ENCODE peak calls at places on chromosomes 4 and X, in six cellular contexts. W is right atrium auricular region, P is tibial artery, O is fibroblast of lung, M is cardiac muscle cell, E is sigmoid colon. R is an unnamed sample.

GRCh38 chrX:71532078-71532752 is 689 bp upstream of the OGT start:
- DNase-seq in E (no peak), P (no peak), W (no peak), O (peak), M (no peak), R (no peak)

GRCh38 chrX:39261446-39262147 is 460.3 kb downstream of the MID1IP1 start:
- DNase-seq in M (peak), O (peak), W (no peak), P (no peak), E (no peak), R (no peak)

GRCh38 chrX:42519666-42520231 is 258.2 kb downstream of the PPP1R2C start:
- DNase-seq in E (no peak), O (peak), M (no peak), P (no peak), W (no peak), R (no peak)

GRCh38 chrX:71618303-71618721 is at the start of gene CXCR3:
- DNase-seq in E (no peak), P (no peak), M (no peak), O (peak), W (no peak), R (peak)

GRCh38 chr4:88159137-88159725 is 792 bp upstream of the ABCG2 start:
- DNase-seq in O (peak), P (no peak), W (no peak), M (no peak), E (no peak), R (peak)

GRCh38 chrX:1418901-1419544 is 27.1 kb upstream of the SLC25A6 start:
- DNase-seq in M (no peak), P (no peak), E (peak), O (no peak), W (no peak), R (peak)

GRCh38 chr4:120630432-120630831 is 292.1 kb downstream of the PRDM5 start:
- DNase-seq in E (no peak), O (peak), P (no peak), W (no peak), M (peak), R (no peak)

GRCh38 chrX:21715825-21716224 is 42.1 kb downstream of the SMPX start:
- DNase-seq in P (no peak), O (no peak), E (no peak), W (no peak), M (no peak), R (no peak)

GRCh38 chrX:16023790-16024734 is 99.3 kb upstream of the GRPR start:
- DNase-seq in O (peak), P (no peak), E (no peak), M (no peak), W (no peak), R (no peak)

GRCh38 chr4:141851246-141851891 is 215.0 kb downstream of the IL15 start:
- DNase-seq in P (no peak), O (peak), W (no peak), M (no peak), E (no peak), R (no peak)

GRCh38 chrX:120672389-120672788 is 42.5 kb upstream of the C1GALT1C1 start:
- DNase-seq in O (peak), E (peak), M (no peak), P (peak), W (peak), R (no peak)

GRCh38 chrX:123425904-123426303 is 241.8 kb downstream of the GRIA3 start:
- DNase-seq in P (peak), O (peak), W (no peak), M (no peak), E (no peak), R (no peak)

GRCh38 chr4:8081621-8082516 is 76.7 kb downstream of the ABLIM2 start:
- DNase-seq in W (no peak), E (no peak), O (no peak), M (no peak), P (no peak), R (peak)

GRCh38 chr4:566508-567295 is 9.4 kb downstream of the TMEM271 start:
- DNase-seq in M (no peak), O (no peak), P (no peak), E (no peak), W (no peak), R (no peak)

GRCh38 chr4:142959156-142959555 is 113.1 kb upstream of the INPP4B start:
- DNase-seq in W (no peak), M (no peak), O (peak), P (no peak), E (no peak), R (no peak)

GRCh38 chrX:17078031-17078730 is 131.7 kb downstream of the REPS2 start:
- DNase-seq in E (no peak), P (no peak), M (no peak), O (peak), W (no peak), R (no peak)

GRCh38 chrX:118976599-118977340 is 2.4 kb downstream of the LONRF3 start:
- DNase-seq in O (no peak), M (no peak), E (peak), W (no peak), P (peak), R (peak)

GRCh38 chr4:154088741-154089140 is 299.9 kb upstream of the SFRP2 start:
- DNase-seq in M (no peak), P (no peak), E (no peak), O (no peak), W (no peak), R (no peak)

GRCh38 chrX:19990225-19990518 is 689 bp downstream of the BCLAF3 start:
- DNase-seq in E (no peak), O (no peak), P (no peak), W (no peak), M (no peak), R (no peak)

GRCh38 chrX:13432776-13433605 is 113.1 kb upstream of the ATXN3L start:
- DNase-seq in O (peak), M (no peak), E (no peak), P (no peak), W (no peak), R (no peak)

GRCh38 chrX:80808160-80808735 is 1.4 kb downstream of the BRWD3 start:
- DNase-seq in W (peak), M (peak), E (peak), O (peak), P (peak), R (peak)

GRCh38 chrX:22392176-22392814 is 119.6 kb downstream of the CBLL2 start:
- DNase-seq in M (no peak), O (peak), P (no peak), W (no peak), E (no peak), R (no peak)

GRCh38 chr4:170400346-170400745 is 310.6 kb upstream of the AADAT start:
- DNase-seq in E (no peak), W (no peak), O (no peak), P (no peak), M (no peak), R (no peak)

GRCh38 chrX:40845331-40845911 is 110.1 kb upstream of the MED14 start:
- DNase-seq in E (no peak), M (peak), W (no peak), O (peak), P (no peak), R (no peak)

GRCh38 chrX:119784747-119785446 is 6.5 kb downstream of the RPL39 start:
- DNase-seq in P (no peak), E (no peak), O (peak), W (no peak), M (no peak), R (no peak)

GRCh38 chr4:33297091-33297490 is 2576.9 kb downstream of the PCDH7 start:
- DNase-seq in E (no peak), M (no peak), O (no peak), W (no peak), P (no peak), R (no peak)

GRCh38 chr4:85051526-85051925 is 85.0 kb upstream of the WDFY3 start:
- DNase-seq in O (no peak), M (no peak), P (no peak), W (no peak), E (no peak), R (no peak)

GRCh38 chr4:47551682-47552081 is 66.6 kb downstream of the ATP10D start:
- DNase-seq in P (no peak), O (peak), M (no peak), W (no peak), E (no peak), R (no peak)

GRCh38 chr4:16239086-16239485 is 12.8 kb upstream of the TAPT1 start:
- DNase-seq in O (no peak), P (no peak), W (no peak), E (no peak), M (no peak), R (no peak)

GRCh38 chrX:77160301-77160700 is 286.9 kb upstream of the FGF16 start:
- DNase-seq in E (no peak), W (no peak), M (no peak), O (no peak), P (no peak), R (no peak)

GRCh38 chr4:80307183-80307735 is 28.3 kb upstream of the CFAP299 start:
- DNase-seq in M (peak), P (no peak), O (peak), W (no peak), E (no peak), R (no peak)

GRCh38 chrX:109848451-109849050 is 115.5 kb upstream of the ACSL4 start:
- DNase-seq in E (no peak), P (no peak), O (no peak), M (no peak), W (no peak), R (no peak)

GRCh38 chr4:174460684-174461083 is 61.6 kb downstream of the HPGD start:
- DNase-seq in P (no peak), M (no peak), O (peak), E (no peak), W (no peak), R (no peak)

GRCh38 chr4:118322831-118323502 is 29.8 kb downstream of the PRSS12 start:
- DNase-seq in P (no peak), E (no peak), O (no peak), M (no peak), W (no peak), R (no peak)
- H3K27ac ChIP-seq in P (no peak), E (no peak), O (no peak), M (no peak), W (no peak), R (no peak)

GRCh38 chr4:3136454-3136853 is 62.0 kb downstream of the HTT start:
- DNase-seq in W (no peak), P (no peak), M (no peak), O (no peak), E (no peak), R (no peak)
- TF ChIP-seq CTCF in W (peak), P (peak), M (peak), O (peak), E (no peak), R (peak)

DNA sequence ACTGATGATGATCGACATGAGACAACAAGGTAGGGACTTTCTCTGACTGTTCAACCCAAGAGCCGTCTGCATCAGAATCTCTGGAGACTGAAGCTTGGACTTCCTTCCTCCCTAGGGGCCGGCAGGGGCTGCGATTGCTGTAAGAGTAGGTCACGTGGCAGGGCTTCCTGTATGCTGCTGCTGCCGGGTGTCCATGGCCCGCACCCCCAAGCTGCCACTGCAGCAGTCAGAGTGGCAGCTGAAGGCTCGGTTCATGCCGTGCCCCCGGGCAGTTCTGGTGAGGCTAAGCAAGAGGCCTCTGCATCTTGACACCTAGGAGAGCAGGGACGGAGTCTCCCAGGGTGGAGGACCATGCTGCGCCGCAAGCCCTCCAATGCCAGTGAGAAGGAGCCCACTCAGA is at the start of gene SASH3:
- DNase-seq in P (peak), E (peak), O (no peak), M (no peak), W (no peak), R (peak)
- H3K4me3 ChIP-seq in P (peak), E (no peak), O (no peak), M (no peak), W (no peak), R (peak)

DNA sequence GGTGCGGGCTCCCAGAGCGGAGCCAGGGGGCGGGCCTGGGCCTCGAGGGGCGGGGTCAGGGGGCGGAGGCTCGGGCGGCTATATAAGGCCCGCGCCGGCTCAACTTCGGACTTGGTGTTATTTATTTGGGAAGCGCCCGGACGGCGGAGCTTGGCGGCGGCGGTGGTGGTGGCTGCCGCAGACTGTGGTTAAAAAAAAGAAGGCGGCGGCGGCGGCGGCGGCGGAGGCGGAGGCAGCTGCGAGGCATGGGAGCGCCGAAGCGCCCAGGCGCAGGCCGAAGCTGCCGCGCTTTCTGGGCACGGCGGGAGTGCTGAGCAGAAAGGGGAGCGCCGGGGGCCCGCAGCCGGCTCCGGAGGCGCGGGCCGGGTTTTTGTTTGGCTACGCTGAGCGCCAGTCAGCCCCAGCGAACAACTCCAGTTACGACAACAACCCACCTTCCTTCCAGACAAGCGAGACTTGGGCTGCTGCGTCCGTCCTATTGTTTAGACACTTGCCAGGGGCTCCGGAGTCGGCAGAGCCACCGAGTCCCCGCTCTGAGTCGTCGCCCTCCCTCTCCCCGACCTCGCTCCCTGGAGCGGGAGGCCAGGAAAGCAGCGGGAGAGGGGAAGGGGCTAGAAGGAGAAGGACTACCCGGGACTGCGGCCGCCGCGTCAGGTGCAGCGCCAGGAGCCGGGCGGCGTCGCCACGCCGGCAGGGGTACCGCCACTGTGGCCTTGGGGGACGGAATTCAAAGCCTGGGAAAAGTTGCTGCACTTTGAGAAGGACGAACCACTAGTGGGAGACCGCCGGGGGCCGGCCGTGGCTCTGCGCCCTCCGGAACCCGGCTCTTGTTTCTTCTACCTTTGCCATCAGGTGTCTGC is at the start of gene SLIT2:
- DNase-seq in O (peak), W (peak), M (peak), P (peak), E (peak), R (peak)
- H3K27ac ChIP-seq in O (peak), W (peak), M (peak), P (peak), E (peak), R (peak)

GRCh38 chr4:176150283-176150682 is 45.1 kb downstream of the SPATA4 start:
- DNase-seq in M (peak), P (no peak), O (peak), E (no peak), W (no peak), R (no peak)
- TF ChIP-seq CTCF in M (no peak), P (peak), O (peak), E (peak), W (peak), R (peak)

DNA sequence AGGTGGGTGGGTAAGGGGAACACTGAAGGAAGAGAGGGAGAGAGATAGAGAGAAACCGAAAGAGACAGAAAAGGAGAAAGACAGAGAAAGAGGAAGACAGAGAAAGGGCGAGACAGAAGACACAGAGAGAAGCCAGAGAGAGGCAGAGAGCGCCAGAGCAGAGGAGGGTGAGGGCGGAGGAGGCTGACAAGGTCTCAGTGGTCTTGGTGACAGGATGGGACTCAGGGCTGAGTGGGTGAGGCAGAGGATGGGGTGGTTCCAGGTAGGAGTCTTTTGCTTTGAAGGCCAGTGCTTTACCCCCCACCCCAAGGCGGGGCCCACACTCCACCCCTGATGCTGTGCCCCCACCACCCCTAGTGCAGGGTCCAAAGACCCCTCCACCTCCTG is 1.1 kb downstream of the IQSEC2 start:
- DNase-seq in M (no peak), O (no peak), P (no peak), W (no peak), E (no peak), R (no peak)
- H3K4me3 ChIP-seq in M (no peak), O (peak), P (peak), W (no peak), E (peak), R (peak)

R was measured in lower lobe of right lung.